ENCODE peak calls at places on chromosome 14, in four cellular contexts. D is GM06990, U is AG10803, E is IMR-90. W is an unnamed sample.

GRCh38 chr14:76917759-76918175 is 91.6 kb downstream of the LRRC74A start:
- DNase-seq in U (peak; percentile 22), E (no peak), D (no peak), W (no peak)

GRCh38 chr14:82642425-82642824 is 1108.8 kb upstream of the SEL1L start:
- DNase-seq in E (no peak), D (no peak), U (no peak), W (no peak)

GRCh38 chr14:104219731-104220224 is 81.4 kb downstream of the KIF26A start:
- DNase-seq in E (no peak), U (no peak), D (no peak), W (no peak)

GRCh38 chr14:69281450-69282169 is 21.7 kb downstream of the GALNT16 start:
- DNase-seq in D (peak; percentile 13), U (no peak), E (peak; percentile 5), W (no peak)

GRCh38 chr14:63203618-63204406 is 431 bp upstream of the RHOJ start:
- DNase-seq in D (no peak), E (peak; percentile 99), U (peak; percentile 92), W (no peak)

GRCh38 chr14:72810201-72810600 is 83.7 kb downstream of the DPF3 start:
- DNase-seq in D (no peak), U (no peak), E (no peak), W (no peak)

GRCh38 chr14:94051115-94051514 is 25.0 kb downstream of the OTUB2 start:
- DNase-seq in U (peak; percentile 37), D (no peak), E (peak; percentile 42), W (peak; percentile 22)

GRCh38 chr14:54189358-54190354 is 207.2 kb upstream of the CDKN3 start:
- DNase-seq in U (peak; percentile 73), D (no peak), E (peak; percentile 83), W (no peak)

GRCh38 chr14:80216818-80217217 is 5.5 kb upstream of the DIO2 start:
- DNase-seq in D (no peak), E (peak; percentile 17), U (no peak), W (no peak)

GRCh38 chr14:54175298-54175942 is 218.8 kb upstream of the BMP4 start:
- DNase-seq in U (peak; percentile 62), E (peak; percentile 73), D (no peak), W (peak; percentile 65)

GRCh38 chr14:76904740-76905569 is 78.7 kb downstream of the LRRC74A start:
- DNase-seq in D (peak; percentile 75), U (peak; percentile 97), E (peak; percentile 99), W (peak; percentile 83)

GRCh38 chr14:36069535-36069900 is 107.0 kb downstream of the PTCSC3 start:
- DNase-seq in D (peak; percentile 3), E (peak; percentile 17), U (peak; percentile 32), W (peak; percentile 59)

GRCh38 chr14:61461808-61462275 is 140.5 kb downstream of the PRKCH start:
- DNase-seq in U (peak; percentile 74), D (no peak), E (peak; percentile 77), W (peak; percentile 80)

DNA sequence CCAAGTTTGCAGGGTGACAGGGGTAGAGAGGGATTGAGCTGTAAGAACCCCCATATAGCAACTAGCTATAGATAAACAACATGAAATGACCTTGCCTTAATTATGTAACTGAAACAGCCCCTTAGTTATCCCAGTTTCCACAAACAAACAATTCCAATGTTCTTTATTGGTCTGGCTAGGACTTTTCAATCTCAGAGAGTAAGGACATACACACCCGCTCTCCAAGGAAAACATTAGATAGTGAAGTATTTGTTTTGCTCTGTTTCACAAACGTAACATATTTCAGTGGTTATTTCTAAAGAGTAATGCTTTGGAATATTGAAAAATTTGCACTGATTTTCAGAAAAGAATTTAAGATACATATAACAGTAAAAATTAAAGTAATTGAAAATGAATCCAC is 51.6 kb upstream of the GTF2A1 start:
- DNase-seq in U (no peak), D (no peak), E (no peak), W (no peak)
- H3K4me3 ChIP-seq in U (no peak overlapping the region), D (no peak overlapping the region), E (no peak overlapping the region), W (no peak overlapping the region)

GRCh38 chr14:50025073-50025472 is 91.3 kb downstream of the VCPKMT start:
- DNase-seq in U (no peak), E (no peak), D (no peak), W (no peak)

GRCh38 chr14:50025776-50026175 is 90.6 kb downstream of the VCPKMT start:
- DNase-seq in U (no peak), E (peak; percentile 48), D (no peak), W (no peak)

GRCh38 chr14:50026396-50026795 is 90.0 kb downstream of the VCPKMT start:
- DNase-seq in D (no peak), E (no peak), U (no peak), W (no peak)

GRCh38 chr14:50022661-50023060 is 93.7 kb downstream of the VCPKMT start:
- DNase-seq in D (no peak), U (no peak), E (no peak), W (no peak)

DNA sequence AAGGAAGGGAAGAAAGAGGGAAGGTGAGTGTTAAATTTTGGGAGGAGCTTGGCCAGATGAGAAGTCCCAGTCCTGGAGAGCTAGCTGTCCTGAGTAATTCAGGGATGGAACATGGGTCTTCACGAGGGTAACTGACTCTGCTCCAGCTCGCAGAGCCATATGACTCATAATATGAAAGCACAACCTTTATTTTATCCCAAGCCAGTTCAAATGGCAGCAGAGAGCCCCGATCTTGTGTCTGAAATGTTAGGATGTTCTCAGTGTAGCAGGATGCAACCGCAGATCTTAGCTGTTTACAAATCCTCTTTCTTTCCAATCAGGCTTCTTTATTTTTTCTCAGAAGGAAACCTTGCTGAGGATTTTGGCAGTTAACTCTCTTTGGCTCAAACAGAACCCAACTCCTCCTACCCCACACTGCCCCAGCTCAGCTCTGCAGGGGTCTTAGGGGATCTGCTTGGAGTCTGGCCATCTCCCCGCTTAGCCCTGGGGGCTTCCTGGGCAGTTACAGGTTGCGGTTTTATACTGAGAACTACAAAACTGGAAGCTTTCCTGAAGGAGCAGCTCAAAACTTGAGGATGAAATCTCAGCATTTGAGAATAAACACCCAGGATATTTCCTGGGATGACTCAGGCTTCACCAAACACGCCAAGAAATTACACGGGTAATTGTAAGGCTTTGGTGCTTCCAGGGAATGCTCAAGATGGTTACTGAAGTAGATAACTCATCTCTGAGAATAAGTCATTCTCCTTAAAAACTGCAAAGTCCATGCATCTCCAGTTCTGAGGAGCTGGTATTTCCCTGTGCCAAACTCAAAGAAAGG is 92.5 kb downstream of the VCPKMT start:
- DNase-seq in D (no peak), E (peak; percentile 89), U (peak; percentile 86), W (no peak)
- H3K4me3 ChIP-seq in D (no peak overlapping the region), E (peak overlapping the region; percentile 34), U (peak overlapping the region; percentile 53), W (no peak overlapping the region)

GRCh38 chr14:60229614-60230013 is 19.4 kb upstream of the PPM1A start:
- DNase-seq in E (no peak), D (no peak), U (no peak), W (no peak)

GRCh38 chr14:60233891-60234290 is 15.1 kb upstream of the PPM1A start:
- DNase-seq in U (no peak), E (no peak), D (no peak), W (no peak)

GRCh38 chr14:60235440-60235839 is 13.6 kb upstream of the PPM1A start:
- DNase-seq in U (no peak), E (no peak), D (no peak), W (no peak)

GRCh38 chr14:60233251-60233650 is 15.8 kb upstream of the PPM1A start:
- DNase-seq in U (no peak), D (no peak), E (peak; percentile 10), W (no peak)

GRCh38 chr14:60232185-60232584 is 16.8 kb upstream of the PPM1A start:
- DNase-seq in D (no peak), E (no peak), U (no peak), W (no peak)
- H3K4me3 ChIP-seq in D (no peak overlapping the region), E (no peak overlapping the region), U (no peak overlapping the region), W (no peak overlapping the region)

GRCh38 chr14:60093088-60093487 is 1.4 kb downstream of the PCNX4 start:
- DNase-seq in E (no peak), D (no peak), U (peak; percentile 23), W (no peak)

GRCh38 chr14:60091550-60092511 is at the start of gene PCNX4:
- DNase-seq in U (peak; percentile 99), D (peak; percentile 98), E (peak; percentile 98), W (peak; percentile 99)

GRCh38 chr14:60094306-60094897 is 2.7 kb downstream of the PCNX4 start:
- DNase-seq in E (peak; percentile 70), U (peak; percentile 78), D (no peak), W (peak; percentile 31)

GRCh38 chr14:60092516-60092915 is 793 bp downstream of the PCNX4 start:
- DNase-seq in D (peak; percentile 5), E (peak; percentile 41), U (peak; percentile 44), W (peak; percentile 63)

GRCh38 chr14:60093606-60094005 is 1.9 kb downstream of the PCNX4 start:
- DNase-seq in D (no peak), U (no peak), E (peak; percentile 18), W (no peak)
- H3K4me3 ChIP-seq in D (peak overlapping the region; percentile 78), U (peak overlapping the region; percentile 91), E (peak overlapping the region; percentile 68), W (peak overlapping the region; percentile 82)

GRCh38 chr14:89165189-89165809 is 251.7 kb downstream of the FOXN3 start:
- DNase-seq in D (peak; percentile 59), E (no peak), U (no peak), W (peak; percentile 23)
- H3K4me3 ChIP-seq in D (peak overlapping the region; percentile 41), E (no peak overlapping the region), U (peak overlapping the region; percentile 13), W (peak overlapping the region; percentile 17)

DNA sequence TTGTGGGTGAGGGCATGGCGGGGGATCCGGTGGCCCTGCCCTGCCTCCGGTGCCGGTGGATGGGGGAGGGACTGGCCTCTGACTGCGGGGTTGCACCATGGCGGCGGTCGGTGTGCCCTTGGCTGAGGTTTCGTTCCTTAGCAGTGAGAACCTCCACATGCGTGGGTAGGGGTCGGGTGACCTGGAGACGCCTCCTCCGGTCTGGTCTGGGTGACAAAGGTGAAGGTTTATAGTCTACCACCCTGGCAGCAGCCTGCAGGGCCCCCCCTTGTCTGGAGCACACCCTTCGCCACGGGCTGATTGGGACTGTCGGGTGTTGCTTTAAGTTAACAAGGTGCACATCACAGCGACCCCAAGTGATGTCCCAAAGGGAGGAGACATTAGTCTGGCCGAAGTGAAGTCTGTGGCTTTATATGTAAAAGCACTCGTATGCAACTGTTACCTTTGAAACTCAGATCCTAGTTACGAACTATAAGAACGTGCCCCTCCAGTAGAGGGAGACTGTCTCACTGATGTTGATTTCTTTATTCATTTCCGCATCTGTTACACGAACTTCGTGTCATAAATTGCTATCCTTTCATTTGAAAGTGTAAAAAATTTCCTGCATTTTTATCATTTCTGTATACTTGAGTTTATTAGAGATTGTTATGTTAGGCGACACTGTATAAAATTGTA is 74.4 kb downstream of the WDR20 start:
- DNase-seq in E (no peak), U (no peak), D (no peak), W (peak; percentile 18)
- H3K4me3 ChIP-seq in E (no peak overlapping the region), U (no peak overlapping the region), D (no peak overlapping the region), W (no peak overlapping the region)

DNA sequence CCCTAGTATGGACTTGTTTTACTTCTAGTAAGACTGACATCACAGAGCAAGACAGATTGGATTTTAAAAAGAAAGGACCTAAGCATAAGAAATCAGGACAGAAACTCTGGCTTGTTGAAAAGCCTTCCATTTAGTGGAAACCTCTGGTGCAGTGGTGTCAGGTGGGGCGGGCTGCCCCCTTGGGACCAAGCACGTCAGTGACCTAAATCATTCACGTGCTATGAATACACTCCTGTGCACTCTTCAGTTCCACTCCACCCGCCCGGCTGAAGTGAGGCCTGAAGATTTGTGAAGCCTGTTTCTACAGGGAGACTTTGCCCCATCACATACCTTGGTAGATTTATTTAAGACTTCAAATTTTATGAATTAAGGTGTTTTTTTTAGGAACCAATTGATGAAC is 58.2 kb upstream of the STRN3 start:
- DNase-seq in E (no peak), U (no peak), D (peak; percentile 28), W (peak; percentile 85)
- H3K4me3 ChIP-seq in E (no peak overlapping the region), U (no peak overlapping the region), D (no peak overlapping the region), W (peak overlapping the region; percentile 9)